ENCODE peak calls at places on chromosomes 7 and 10, in eight cellular contexts. T is stomach, B is RWPE2, A is transverse colon, J is Panc1, R is IMR-90, S is brain microvascular endothelial cell, X is fibroblast of lung. K is an unnamed sample.

GRCh38 chr10:11234857-11235640 is 217.4 kb downstream of the CELF2 start:
- DNase-seq in J (no peak), R (no peak), T (no peak), A (no peak), B (no peak), S (no peak), X (no peak), K (no peak)

GRCh38 chr10:31929986-31930675 is 1.5 kb upstream of the ARHGAP12 start:
- DNase-seq in J (no peak), R (no peak), A (no peak), S (no peak), X (peak; percentile 41), B (no peak), T (no peak), K (no peak)

GRCh38 chr7:92645531-92646061 is 55.4 kb upstream of the FAM133B start:
- DNase-seq in J (no peak), A (peak; percentile 75), B (peak; percentile 69), T (peak; percentile 37), X (no peak), S (no peak), R (peak; percentile 15), K (no peak)

GRCh38 chr10:107433605-107434004 is 269.1 kb upstream of the SORCS1 start:
- DNase-seq in A (no peak), J (no peak), T (no peak), B (no peak), X (no peak), S (no peak), R (no peak), K (no peak)

GRCh38 chr10:96415896-96416554 is 57.2 kb upstream of the OPALIN start:
- DNase-seq in J (no peak), R (no peak), S (no peak), B (no peak), A (no peak), X (no peak), T (no peak), K (no peak)

GRCh38 chr7:150746931-150747330 is 9.7 kb downstream of the GIMAP5 start:
- DNase-seq in B (no peak), X (no peak), S (no peak), R (no peak), T (no peak), J (no peak), A (no peak), K (no peak)

GRCh38 chr10:43284341-43284910 is 17.6 kb upstream of the RASGEF1A start:
- DNase-seq in R (no peak), J (no peak), T (no peak), B (no peak), S (no peak), A (no peak), X (no peak), K (no peak)

GRCh38 chr10:100186253-100186780 is 488 bp upstream of the ERLIN1 start:
- DNase-seq in A (peak; percentile 58), J (no peak), B (no peak), T (no peak), X (peak; percentile 60), R (peak; percentile 41), S (no peak), K (peak; percentile 56)

GRCh38 chr7:113775401-113775800 is 143.4 kb downstream of the PPP1R3A start:
- DNase-seq in T (no peak), J (no peak), A (no peak), S (no peak), R (no peak), B (no peak), X (no peak), K (no peak)

GRCh38 chr7:121037828-121038716 is 49.6 kb downstream of the CPED1 start:
- DNase-seq in T (no peak), X (no peak), B (no peak), A (no peak), S (no peak), R (no peak), J (no peak), K (no peak)

GRCh38 chr10:51095444-51095843 is 21.2 kb downstream of the PRKG1 start:
- DNase-seq in X (no peak), R (no peak), A (no peak), B (no peak), T (no peak), S (no peak), J (no peak), K (no peak)

GRCh38 chr7:88835147-88835728 is 39.7 kb upstream of the TEX47 start:
- DNase-seq in S (peak; percentile 1), B (no peak), J (peak; percentile 7), X (no peak), T (no peak), A (no peak), R (no peak), K (no peak)

GRCh38 chr7:129553861-129554530 is 51.7 kb downstream of the SMKR1 start:
- DNase-seq in R (peak; percentile 64), X (peak; percentile 43), A (no peak), B (no peak), T (no peak), J (no peak), S (peak; percentile 12), K (no peak)

GRCh38 chr7:12422449-12423320 is 19.0 kb upstream of the VWDE start:
- DNase-seq in T (no peak), B (no peak), X (peak; percentile 49), S (no peak), R (peak; percentile 36), A (no peak), J (no peak), K (no peak)

GRCh38 chr10:46273506-46274477 is 13.0 kb upstream of the ANTXRL start:
- DNase-seq in X (no peak), B (no peak), J (no peak), T (peak; percentile 11), R (no peak), A (no peak), S (no peak), K (no peak)

GRCh38 chr7:129489491-129489890 is 12.8 kb upstream of the SMKR1 start:
- DNase-seq in T (no peak), S (peak; percentile 84), R (peak; percentile 93), A (no peak), J (no peak), X (peak; percentile 92), B (no peak), K (no peak)

GRCh38 chr7:33590902-33591301 is 314.4 kb upstream of the BMPER start:
- DNase-seq in J (no peak), X (peak; percentile 19), A (no peak), S (peak; percentile 33), B (no peak), T (no peak), R (peak; percentile 73), K (no peak)

GRCh38 chr7:66043681-66044497 is 31.7 kb upstream of the ASL start:
- DNase-seq in J (no peak), R (no peak), T (peak; percentile 78), B (no peak), S (no peak), X (peak; percentile 8), A (peak; percentile 72), K (peak; percentile 81)

GRCh38 chr10:87505366-87506113 is 847 bp downstream of the MINPP1 start:
- DNase-seq in S (peak; percentile 45), A (peak; percentile 68), B (peak; percentile 64), T (peak; percentile 62), J (no peak), R (peak; percentile 61), X (peak; percentile 54), K (peak; percentile 71)

DNA sequence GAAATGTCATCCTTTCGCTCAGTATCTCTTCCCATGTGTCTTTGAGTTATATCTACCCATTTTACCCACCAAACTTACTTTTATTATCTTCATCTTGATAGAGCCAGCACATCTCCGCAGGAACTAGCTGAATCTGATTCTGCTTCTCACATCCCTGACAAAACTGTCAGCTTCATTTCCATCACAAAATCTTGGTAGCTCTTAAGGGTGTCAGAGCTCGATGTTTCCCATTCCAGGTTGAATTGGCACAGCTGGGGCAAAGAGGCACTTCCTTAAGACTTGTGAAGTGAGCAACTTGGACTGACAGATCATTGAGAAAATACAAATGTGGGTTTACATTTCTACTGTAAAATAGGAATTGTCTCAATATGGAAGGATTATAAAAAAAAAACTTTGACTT is 434.5 kb downstream of the SUGCT start:
- DNase-seq in R (no peak), A (no peak), J (no peak), S (no peak), B (no peak), X (no peak), T (no peak), K (no peak)
- H3K27ac ChIP-seq in R (no peak overlapping the region), A (no peak overlapping the region), J (no peak overlapping the region), S (no peak overlapping the region), B (no peak overlapping the region), X (no peak overlapping the region), T (no peak overlapping the region), K (no peak overlapping the region)

GRCh38 chr7:107742678-107743566 is 1.0 kb upstream of the CBLL1 start:
- DNase-seq in T (peak; percentile 57), S (no peak), A (peak; percentile 63), J (peak; percentile 15), R (no peak), X (no peak), B (peak; percentile 44), K (peak; percentile 78)
- TF ChIP-seq CTCF in T (no peak), S (no peak), A (no peak), J (no peak), R (no peak), X (no peak), B (no peak), K (no peak)

GRCh38 chr10:113528876-113529275 is 24.0 kb upstream of the HABP2 start:
- DNase-seq in S (no peak), T (peak; percentile 7), B (no peak), R (no peak), X (no peak), J (no peak), A (no peak), K (no peak)
- H3K27me3 ChIP-seq in S (no peaks in the 10 kb centered on the region), T (no peaks in the 10 kb centered on the region), B (no peaks in the 10 kb centered on the region), R (no peaks in the 10 kb centered on the region), X (no peaks in the 10 kb centered on the region), J (peaks cover 19% of the 10 kb centered on the region), A (no peaks in the 10 kb centered on the region), K (no peaks in the 10 kb centered on the region)

DNA sequence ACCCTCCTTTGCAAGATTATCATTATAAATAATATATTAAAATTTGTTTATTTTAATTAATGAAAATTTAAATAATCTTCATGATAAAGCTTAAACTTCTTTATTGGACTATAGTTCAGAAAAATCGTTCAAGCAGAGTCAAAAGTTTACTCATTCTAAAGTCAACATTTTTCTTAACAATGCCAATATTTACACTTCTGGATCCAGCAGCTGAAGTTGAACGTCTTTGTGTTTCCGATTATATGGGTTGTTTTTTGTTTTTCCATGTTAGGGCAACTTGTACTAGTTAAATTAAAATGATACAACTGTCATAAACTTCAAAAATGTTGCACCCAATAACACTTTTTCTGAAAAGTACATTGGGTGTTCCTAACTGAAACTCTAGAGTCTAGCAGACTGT is 43.8 kb downstream of the GRB10 start:
- DNase-seq in A (no peak), T (no peak), R (no peak), S (no peak), X (no peak), J (no peak), B (no peak), K (no peak)
- H3K27ac ChIP-seq in A (no peak overlapping the region), T (peak overlapping the region; percentile 6), R (no peak overlapping the region), S (no peak overlapping the region), X (no peak overlapping the region), J (no peak overlapping the region), B (no peak overlapping the region), K (no peak overlapping the region)